ENCODE peak calls at places on chromosomes 11 and 22, in five cellular contexts. I is IMR-90, G is mesenchymal stem cell, F is neuronal stem cell, W is H1. R is an unnamed sample.

GRCh38 chr11:12552677-12553076 is 121.5 kb upstream of the TEAD1 start:
- DNase-seq in I (peak; percentile 90), G (no peak), F (no peak), W (no peak), R (peak; percentile 78)

GRCh38 chr22:46044718-46045458 is 67.9 kb upstream of the WNT7B start:
- DNase-seq in I (no peak), G (peak; percentile 19), F (no peak), W (peak; percentile 66), R (no peak)

GRCh38 chr11:67099841-67100324 is 19.2 kb upstream of the KDM2A start:
- DNase-seq in I (no peak), G (no peak), F (no peak), W (no peak), R (no peak)

GRCh38 chr11:134666273-134667174 is 254.5 kb upstream of the B3GAT1 start:
- DNase-seq in I (no peak), G (no peak), F (no peak), W (no peak), R (no peak)

GRCh38 chr11:24635588-24636290 is 138.9 kb downstream of the LUZP2 start:
- DNase-seq in I (peak; percentile 44), G (peak; percentile 6), F (no peak), W (no peak), R (no peak)

GRCh38 chr11:31449040-31449439 is 60.4 kb downstream of the IMMP1L start:
- DNase-seq in I (peak; percentile 1), G (peak; percentile 3), F (no peak), W (no peak), R (no peak)

GRCh38 chr22:24588756-24589481 is 4.0 kb downstream of the LRRC75B start:
- DNase-seq in I (no peak), G (no peak), F (no peak), W (no peak), R (no peak)

GRCh38 chr11:86374586-86374985 is at the start of gene CCDC81:
- DNase-seq in I (no peak), G (no peak), F (peak; percentile 58), W (peak; percentile 82), R (no peak)

GRCh38 chr11:32225491-32226285 is 134.8 kb downstream of the RCN1 start:
- DNase-seq in I (no peak), G (no peak), F (no peak), W (no peak), R (no peak)

GRCh38 chr11:73412308-73412707 is 36.1 kb downstream of the RELT start:
- DNase-seq in I (no peak), G (no peak), F (no peak), W (no peak), R (no peak)

GRCh38 chr11:55852141-55852540 is 13.6 kb downstream of the OR5D16 start:
- DNase-seq in I (no peak), G (no peak), F (no peak), W (no peak), R (no peak)

GRCh38 chr11:721913-722811 is 16.1 kb downstream of the EPS8L2 start:
- DNase-seq in I (no peak), G (no peak), F (no peak), W (no peak), R (peak; percentile 20)

GRCh38 chr22:26903030-26903856 is 245.9 kb downstream of the MIAT start:
- DNase-seq in I (no peak), G (no peak), F (peak; percentile 47), W (peak; percentile 70), R (no peak)

GRCh38 chr11:104372111-104372510 is 208.2 kb upstream of the PDGFD start:
- DNase-seq in I (no peak), G (no peak), F (no peak), W (no peak), R (no peak)

GRCh38 chr11:112513936-112514716 is 253.5 kb upstream of the PLET1 start:
- DNase-seq in I (no peak), G (peak; percentile 47), F (no peak), W (peak; percentile 19), R (no peak)

GRCh38 chr11:29272019-29272654 is 744.7 kb downstream of the KCNA4 start:
- DNase-seq in I (peak; percentile 55), G (peak; percentile 58), F (no peak), W (no peak), R (no peak)

GRCh38 chr11:39786682-39787081 is 1672.8 kb downstream of the LRRC4C start:
- DNase-seq in I (no peak), G (no peak), F (no peak), W (no peak), R (no peak)

GRCh38 chr22:41825376-41825775 is 7.5 kb upstream of the SREBF2 start:
- DNase-seq in I (peak; percentile 42), G (peak; percentile 30), F (no peak), W (no peak), R (no peak)

GRCh38 chr11:120652705-120653335 is 141.3 kb downstream of the GRIK4 start:
- DNase-seq in I (peak; percentile 13), G (peak; percentile 20), F (no peak), W (no peak), R (peak; percentile 20)

GRCh38 chr11:19079643-19080440 is 19.3 kb upstream of the MRGPRX2 start:
- DNase-seq in I (peak; percentile 68), G (peak; percentile 91), F (no peak), W (no peak), R (peak; percentile 33)

GRCh38 chr11:69438286-69438920 is 43.1 kb upstream of the LINC01488 start:
- DNase-seq in I (no peak), G (no peak), F (no peak), W (no peak), R (no peak)
- H4K91ac ChIP-seq in I (peak overlapping the region; percentile 16), G (peak overlapping the region; percentile 44), F (peak overlapping the region; percentile 5), W (peak overlapping the region; percentile 99), R (peak overlapping the region; percentile 84)

GRCh38 chr22:31093956-31094622 is 13.0 kb downstream of the SMTN start:
- DNase-seq in I (no peak), G (no peak), F (no peak), W (no peak), R (no peak)
- H3K4me3 ChIP-seq in I (no peak overlapping the region), G (no peak overlapping the region), F (no peak overlapping the region), W (no peak overlapping the region), R (no peak overlapping the region)

GRCh38 chr11:126378763-126379162 is 23.3 kb downstream of the ST3GAL4 start:
- DNase-seq in I (peak; percentile 57), G (no peak), F (no peak), W (no peak), R (no peak)
- H2AK5ac ChIP-seq in I (no peak overlapping the region), G (no peak overlapping the region), F (no peak overlapping the region), W (no peak overlapping the region), R (no peak overlapping the region)

GRCh38 chr11:83956119-83956697 is 670.0 kb upstream of the CCDC90B start:
- DNase-seq in I (no peak), G (no peak), F (no peak), W (no peak), R (no peak)

GRCh38 chr11:83951521-83951920 is 665.4 kb upstream of the CCDC90B start:
- DNase-seq in I (no peak), G (no peak), F (no peak), W (no peak), R (no peak)

DNA sequence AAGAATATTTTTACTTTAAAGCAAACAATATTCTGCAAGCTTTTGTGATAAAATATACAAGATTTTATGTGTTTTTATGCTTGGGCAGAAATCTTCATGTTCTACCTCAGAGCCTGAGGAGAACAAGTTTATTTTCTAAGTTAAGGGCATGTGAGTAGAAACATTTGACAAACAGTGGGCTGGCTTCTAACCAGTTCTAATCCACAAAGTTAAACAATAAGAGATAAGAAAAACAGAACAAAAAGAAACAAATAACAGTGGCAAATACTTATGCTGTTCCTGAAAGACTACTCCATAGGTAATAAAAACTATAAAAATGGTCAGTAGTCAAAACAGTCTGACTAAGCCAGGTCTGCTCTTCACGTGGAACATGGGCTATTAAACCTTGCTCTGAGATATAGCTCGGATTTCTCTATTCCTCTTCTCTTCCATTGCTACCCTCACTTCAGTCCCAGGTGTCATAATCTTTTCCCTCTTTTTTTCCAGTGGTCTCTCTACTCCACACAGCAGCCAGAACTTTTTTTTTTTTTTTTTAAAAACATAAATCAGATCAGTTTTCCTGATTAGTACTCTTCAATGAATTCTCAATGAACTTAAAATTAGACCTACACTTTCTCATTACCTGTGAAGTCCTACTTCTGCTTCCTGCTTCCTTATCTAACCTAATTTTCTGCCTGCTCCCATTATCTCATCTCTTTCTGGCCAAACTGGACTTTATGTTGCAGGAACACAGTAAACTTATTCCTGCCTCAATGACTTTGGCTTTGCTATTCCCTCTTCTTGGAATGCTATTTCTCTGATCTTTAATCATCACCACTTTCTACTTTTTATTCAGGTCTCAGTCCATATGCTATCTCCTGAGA is 671.1 kb upstream of the CCDC90B start:
- DNase-seq in I (no peak), G (no peak), F (no peak), W (no peak), R (no peak)
- H4K91ac ChIP-seq in I (no peak overlapping the region), G (no peak overlapping the region), F (no peak overlapping the region), W (no peak overlapping the region), R (no peak overlapping the region)

GRCh38 chr22:30421695-30422480 is 3.7 kb upstream of the MTFP1 start:
- DNase-seq in I (no peak), G (peak; percentile 44), F (no peak), W (no peak), R (no peak)
- H3K4me3 ChIP-seq in I (no peak overlapping the region), G (peak overlapping the region; percentile 85), F (peak overlapping the region; percentile 84), W (peak overlapping the region; percentile 88), R (no peak overlapping the region)